ENCODE peak calls at places on chromosomes 7 and 10, in nine cellular contexts. I is psoas muscle, E is fibroblast of pulmonary artery, R is tibial artery, O is heart left ventricle, H is heart right ventricle, Y is BE2C, B is cardiac muscle cell, Z is cardiac fibroblast. X is an unnamed sample.

GRCh38 chr7:155356323-155357105 is 58.8 kb downstream of the INSIG1 start:
- DNase-seq in Y (no peak), H (no peak), R (peak), O (no peak), Z (no peak), E (no peak), B (no peak), I (no peak), X (no peak)

GRCh38 chr7:7707756-7708310 is 10.6 kb downstream of the RPA3 start:
- DNase-seq in R (no peak), I (no peak), H (no peak), E (peak), Y (no peak), O (no peak), Z (peak), B (peak), X (peak)

GRCh38 chr10:24469993-24470392 is 253.7 kb downstream of the ARHGAP21 start:
- DNase-seq in H (no peak), I (no peak), Z (no peak), R (no peak), O (no peak), B (no peak), Y (no peak), E (no peak), X (no peak)

GRCh38 chr7:6392712-6393666 is 54.8 kb downstream of the DAGLB start:
- DNase-seq in H (peak), O (peak), B (peak), Y (no peak), E (peak), I (peak), Z (peak), R (no peak), X (no peak)

GRCh38 chr10:116289652-116290051 is 16.6 kb upstream of the GFRA1 start:
- DNase-seq in Y (no peak), B (no peak), R (no peak), E (no peak), H (no peak), O (no peak), I (no peak), Z (no peak), X (no peak)

GRCh38 chr7:93948106-93948505 is 26.6 kb downstream of the GNG11 start:
- DNase-seq in H (no peak), Y (no peak), O (no peak), Z (peak), B (peak), E (peak), I (no peak), R (no peak), X (no peak)

GRCh38 chr10:22874189-22874854 is 53.5 kb upstream of the ARMC3 start:
- DNase-seq in Z (no peak), Y (no peak), I (no peak), B (no peak), H (no peak), O (no peak), E (no peak), R (no peak), X (no peak)

GRCh38 chr10:8026349-8027259 is 27.9 kb upstream of the GATA3 start:
- DNase-seq in R (no peak), Z (no peak), B (no peak), O (no peak), H (no peak), Y (no peak), I (no peak), E (no peak), X (no peak)

GRCh38 chr7:100367676-100368613 is 5.3 kb upstream of the PILRA start:
- DNase-seq in B (no peak), O (no peak), H (no peak), I (no peak), R (no peak), Y (no peak), E (no peak), Z (no peak), X (no peak)

GRCh38 chr7:3446786-3447185 is 145.7 kb downstream of the SDK1 start:
- DNase-seq in O (no peak), E (peak), H (no peak), Y (no peak), B (no peak), R (no peak), I (no peak), Z (peak), X (no peak)

GRCh38 chr7:117962598-117962997 is 89.4 kb upstream of the CTTNBP2 start:
- DNase-seq in H (no peak), R (no peak), B (no peak), O (no peak), E (no peak), Y (no peak), Z (no peak), I (no peak), X (no peak)

GRCh38 chr7:33766396-33766795 is 138.9 kb upstream of the BMPER start:
- DNase-seq in Y (no peak), I (no peak), B (peak), H (no peak), E (peak), O (no peak), Z (peak), R (no peak), X (no peak)

GRCh38 chr10:68462536-68462935 is 9.2 kb downstream of the DNA2 start:
- DNase-seq in E (no peak), Y (no peak), B (no peak), I (no peak), R (no peak), Z (no peak), H (no peak), O (no peak), X (no peak)

GRCh38 chr7:94955807-94956206 is 48.4 kb downstream of the PPP1R9A start:
- DNase-seq in B (no peak), O (no peak), R (no peak), Z (no peak), E (no peak), H (no peak), Y (no peak), I (no peak), X (no peak)

GRCh38 chr10:116891208-116891607 is 41.9 kb downstream of the ENO4 start:
- DNase-seq in H (peak), B (peak), I (no peak), O (peak), R (no peak), Z (peak), E (peak), Y (peak), X (peak)

GRCh38 chr10:102965455-102965854 is 47.4 kb downstream of the CNNM2 start:
- DNase-seq in I (no peak), H (no peak), B (no peak), Z (no peak), Y (no peak), R (no peak), O (no peak), E (no peak), X (no peak)

GRCh38 chr10:35355971-35356724 is 19.8 kb downstream of the CCNY start:
- DNase-seq in E (no peak), R (no peak), H (no peak), I (no peak), O (no peak), Y (no peak), Z (no peak), B (peak), X (no peak)

GRCh38 chr7:2687338-2687869 is 598 bp upstream of the AMZ1 start:
- DNase-seq in Y (peak), R (no peak), H (peak), Z (peak), B (peak), I (no peak), O (no peak), E (peak), X (no peak)

GRCh38 chr7:116122972-116123595 is 87.3 kb upstream of the TES start:
- DNase-seq in H (no peak), O (no peak), E (peak), R (no peak), B (peak), I (no peak), Z (peak), Y (no peak), X (peak)

GRCh38 chr7:2016761-2017482 is 215.8 kb downstream of the MAD1L1 start:
- DNase-seq in H (no peak), Y (peak), E (no peak), Z (no peak), O (no peak), R (peak), B (no peak), I (peak), X (no peak)

GRCh38 chr10:113517893-113518240 is 35.0 kb upstream of the HABP2 start:
- DNase-seq in O (no peak), Y (no peak), E (no peak), I (no peak), R (no peak), B (no peak), Z (no peak), H (no peak), X (no peak)

GRCh38 chr7:147245274-147245673 is 1128.7 kb downstream of the CNTNAP2 start:
- DNase-seq in H (no peak), O (no peak), R (no peak), E (peak), Y (peak), I (no peak), Z (peak), B (peak), X (peak)

GRCh38 chr7:50962962-50963374 is 180.3 kb upstream of the GRB10 start:
- DNase-seq in I (peak), R (no peak), Z (peak), B (peak), O (peak), H (peak), Y (peak), E (peak), X (peak)

GRCh38 chr7:38383281-38383680 is 109.8 kb upstream of the TARP start:
- DNase-seq in R (no peak), B (no peak), Y (no peak), O (no peak), Z (no peak), E (no peak), H (no peak), I (no peak), X (no peak)

GRCh38 chr10:120897343-120897742 is 46.2 kb downstream of the WDR11 start:
- DNase-seq in O (no peak), H (no peak), R (no peak), I (no peak), B (peak), Y (no peak), E (peak), Z (peak), X (no peak)

GRCh38 chr7:155815332-155816191 is 3.3 kb upstream of the SHH start:
- DNase-seq in Y (peak), O (peak), B (peak), I (no peak), Z (peak), R (no peak), H (peak), E (peak), X (peak)

GRCh38 chr7:2613113-2613925 is 18.5 kb upstream of the TTYH3 start:
- DNase-seq in Z (no peak), B (no peak), H (no peak), R (no peak), E (no peak), O (no peak), Y (no peak), I (no peak), X (no peak)

GRCh38 chr7:4667776-4668509 is 14.2 kb upstream of the FOXK1 start:
- DNase-seq in E (peak), B (peak), R (peak), Y (no peak), Z (peak), H (no peak), I (no peak), O (no peak), X (peak)

GRCh38 chr7:123714296-123715080 is 34.3 kb downstream of the WASL start:
- DNase-seq in Y (no peak), I (no peak), B (peak), E (peak), Z (no peak), O (no peak), R (no peak), H (no peak), X (peak)

GRCh38 chr10:22253578-22253882 is 35.7 kb upstream of the EBLN1 start:
- DNase-seq in Z (no peak), I (peak), H (peak), B (peak), R (peak), O (no peak), E (no peak), Y (no peak), X (no peak)

GRCh38 chr10:17751781-17752445 is at the start of gene TMEM236:
- DNase-seq in R (no peak), H (no peak), E (no peak), Y (no peak), B (no peak), O (no peak), I (no peak), Z (no peak), X (no peak)
- H3K4me3 ChIP-seq in R (no peak), H (no peak), E (no peak), Y (no peak), B (no peak), O (no peak), I (no peak), Z (no peak), X (no peak)

DNA sequence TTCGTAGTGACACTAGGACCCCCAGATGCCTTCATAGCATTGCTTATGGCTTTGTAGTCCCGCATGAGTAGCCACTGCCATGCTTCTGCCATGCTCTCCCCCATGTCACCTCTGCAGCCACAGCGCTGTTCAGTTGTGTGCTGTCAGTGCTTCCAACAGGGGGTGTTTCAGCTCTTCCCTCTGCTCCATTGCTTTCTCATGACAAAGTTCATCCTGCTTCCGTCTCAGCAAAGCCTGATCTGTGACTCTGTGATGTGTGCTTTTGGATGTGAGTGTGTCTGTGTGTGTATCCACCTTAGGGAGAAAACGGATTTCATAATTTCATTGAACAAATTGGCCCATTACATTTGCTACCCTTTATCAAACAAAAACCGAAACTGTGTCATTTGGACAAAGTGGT is 134.9 kb upstream of the SAMD8 start:
- DNase-seq in Z (no peak), O (no peak), H (no peak), E (no peak), I (no peak), B (no peak), R (no peak), Y (no peak), X (no peak)
- TF ChIP-seq CTCF in Z (no peak), O (no peak), H (no peak), E (no peak), I (no peak), B (no peak), R (no peak), Y (no peak), X (no peak)

GRCh38 chr10:45382591-45382990 is 8.6 kb downstream of the ALOX5 start:
- DNase-seq in R (no peak), O (no peak), H (no peak), Z (no peak), E (no peak), I (no peak), Y (no peak), B (no peak), X (no peak)
- H3K4me3 ChIP-seq in R (no peak), O (no peak), H (no peak), Z (no peak), E (no peak), I (no peak), Y (no peak), B (no peak), X (no peak)

DNA sequence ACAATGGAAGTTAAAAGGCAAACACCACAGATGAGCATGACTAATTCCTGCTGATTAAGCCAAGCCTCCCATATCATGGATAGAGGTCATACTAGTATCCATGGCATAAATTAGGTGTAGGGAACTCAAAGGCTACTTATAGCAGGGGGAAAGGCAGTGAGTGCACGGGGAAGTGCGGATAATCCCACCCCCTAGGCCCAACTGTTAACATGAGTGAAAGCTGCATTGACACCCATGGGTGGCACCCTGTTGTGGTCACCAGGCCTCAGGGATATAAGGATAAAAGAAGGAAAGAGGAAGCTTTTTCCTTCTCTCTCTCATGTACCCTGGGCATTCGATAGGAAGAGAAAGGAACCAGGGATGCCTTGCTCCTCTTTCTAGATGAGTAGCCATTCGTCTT is 161.9 kb downstream of the DGKB start:
- DNase-seq in Z (no peak), I (no peak), Y (no peak), B (no peak), E (no peak), R (no peak), H (no peak), O (no peak), X (no peak)
- TF ChIP-seq CTCF in Z (no peak), I (no peak), Y (no peak), B (no peak), E (no peak), R (no peak), H (no peak), O (no peak), X (no peak)

DNA sequence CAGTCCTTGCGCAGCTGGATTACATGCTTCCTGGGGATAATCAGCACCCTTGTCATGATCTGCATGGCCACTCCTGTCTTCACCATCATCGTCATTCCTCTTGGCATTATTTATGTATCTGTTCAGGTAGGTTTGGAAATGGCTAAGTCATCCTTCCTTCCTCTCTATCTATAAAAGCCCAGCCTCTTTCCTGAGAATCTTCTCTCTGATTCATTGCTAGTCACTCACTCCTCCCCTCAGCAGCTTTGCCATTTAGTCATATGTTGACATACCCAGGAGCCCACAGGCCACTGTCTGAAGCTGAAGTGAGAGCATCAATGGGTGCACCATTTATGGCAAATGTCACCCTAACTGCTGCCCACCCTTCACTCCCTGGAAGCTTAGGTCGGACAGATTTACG is 52.0 kb downstream of the ABCC2 start:
- DNase-seq in O (no peak), E (peak), B (peak), Z (peak), I (no peak), R (no peak), H (no peak), Y (no peak), X (no peak)
- H3K4me3 ChIP-seq in O (no peak), E (no peak), B (no peak), Z (no peak), I (no peak), R (no peak), H (no peak), Y (no peak), X (no peak)

GRCh38 chr7:75881436-75882095 is 2.7 kb downstream of the RHBDD2 start:
- DNase-seq in I (no peak), Y (no peak), R (no peak), H (no peak), O (no peak), Z (peak), E (peak), B (no peak), X (no peak)

GRCh38 chr7:75878312-75878768 is 494 bp upstream of the RHBDD2 start:
- DNase-seq in H (no peak), Y (no peak), R (no peak), E (no peak), B (no peak), I (no peak), Z (no peak), O (no peak), X (no peak)

GRCh38 chr7:75880242-75880641 is 1.4 kb downstream of the RHBDD2 start:
- DNase-seq in E (no peak), B (no peak), Z (no peak), Y (no peak), R (no peak), O (no peak), I (no peak), H (no peak), X (no peak)

GRCh38 chr7:75879771-75880184 is 944 bp downstream of the RHBDD2 start:
- DNase-seq in Y (no peak), I (no peak), R (no peak), O (no peak), E (peak), B (peak), H (no peak), Z (peak), X (peak)

GRCh38 chr7:75878769-75879596 is at the start of gene RHBDD2:
- DNase-seq in R (peak), B (peak), I (peak), H (peak), Y (peak), E (peak), Z (peak), O (peak), X (peak)
- TF ChIP-seq CTCF in R (peak), B (peak), I (peak), H (peak), Y (no peak), E (no peak), Z (peak), O (peak), X (no peak)

DNA sequence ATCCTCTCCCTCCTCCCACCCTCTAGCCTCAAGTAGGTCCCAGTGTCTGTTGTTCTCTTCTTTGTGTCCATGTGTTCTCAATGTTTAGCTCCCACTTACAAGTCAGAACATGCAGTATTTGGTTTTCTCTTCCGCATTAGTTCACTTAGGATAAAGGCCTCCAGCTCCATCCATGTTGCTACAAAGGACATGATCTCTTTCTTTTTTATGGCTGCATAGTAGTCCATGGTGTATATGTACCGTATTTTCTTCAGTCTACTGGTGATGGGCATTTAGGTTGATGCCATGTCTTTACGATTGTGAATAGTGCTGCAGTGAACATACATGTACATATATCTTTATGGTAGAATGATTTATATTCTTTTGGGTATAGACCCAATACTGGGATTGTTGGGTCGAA is 1.6 kb upstream of the GOT1 start:
- DNase-seq in Y (no peak), R (no peak), E (no peak), I (no peak), Z (no peak), H (no peak), O (no peak), B (no peak), X (no peak)
- H3K4me3 ChIP-seq in Y (peak), R (peak), E (peak), I (peak), Z (no peak), H (peak), O (peak), B (peak), X (peak)

GRCh38 chr7:150357771-150358427 is 10.7 kb upstream of the REPIN1 start:
- DNase-seq in R (peak), Y (no peak), B (no peak), Z (no peak), E (no peak), I (no peak), O (no peak), H (no peak), X (no peak)
- TF ChIP-seq CTCF in R (no peak), Y (no peak), B (no peak), Z (no peak), E (no peak), I (no peak), O (no peak), H (no peak), X (no peak)

GRCh38 chr7:142496545-142496991 is 238.7 kb upstream of the PRSS58 start:
- DNase-seq in Y (no peak), O (no peak), B (peak), I (no peak), R (no peak), H (no peak), Z (peak), E (peak), X (no peak)
- H3K4me3 ChIP-seq in Y (no peak), O (no peak), B (no peak), I (no peak), R (no peak), H (no peak), Z (no peak), E (no peak), X (no peak)